ENCODE peak calls at places on chromosomes 16 and 17, in ten cellular contexts. One of them, this sample, is unnamed.

GRCh38 chr17:18257747-18258355 is 687 bp downstream of the FLII start:
- DNase-seq in fibroblast of mammary gland: peak; percentile 77
- DNase-seq in colonic mucosa: peak; percentile 87
- DNase-seq in GM13977: peak; percentile 84
- DNase-seq in psoas muscle: peak; percentile 94
- DNase-seq in GM20000: peak; percentile 83
- DNase-seq in HFF-Myc: no peak
- DNase-seq in BE2C: peak; percentile 41
- DNase-seq in MCF 10A: peak; percentile 78
- DNase-seq in thoracic aorta: peak; percentile 77
- DNase-seq in this sample: peak; percentile 93

GRCh38 chr17:67047382-67047781 is 3.0 kb downstream of the CACNG1 start:
- DNase-seq in fibroblast of mammary gland: no peak
- DNase-seq in colonic mucosa: no peak
- DNase-seq in GM13977: no peak
- DNase-seq in psoas muscle: no peak
- DNase-seq in GM20000: no peak
- DNase-seq in HFF-Myc: no peak
- DNase-seq in BE2C: no peak
- DNase-seq in MCF 10A: no peak
- DNase-seq in thoracic aorta: no peak
- DNase-seq in this sample: no peak

GRCh38 chr17:77723071-77723908 is 235.2 kb upstream of the TNRC6C start:
- DNase-seq in fibroblast of mammary gland: no peak
- DNase-seq in colonic mucosa: peak; percentile 13
- DNase-seq in GM13977: peak; percentile 5
- DNase-seq in psoas muscle: no peak
- DNase-seq in GM20000: no peak
- DNase-seq in HFF-Myc: no peak
- DNase-seq in BE2C: peak; percentile 45
- DNase-seq in MCF 10A: no peak
- DNase-seq in thoracic aorta: no peak
- DNase-seq in this sample: peak; percentile 53

GRCh38 chr16:25064967-25065366 is 46.6 kb upstream of the LCMT1 start:
- DNase-seq in fibroblast of mammary gland: no peak
- DNase-seq in colonic mucosa: no peak
- DNase-seq in GM13977: no peak
- DNase-seq in psoas muscle: no peak
- DNase-seq in GM20000: no peak
- DNase-seq in HFF-Myc: no peak
- DNase-seq in BE2C: no peak
- DNase-seq in MCF 10A: no peak
- DNase-seq in thoracic aorta: no peak
- DNase-seq in this sample: no peak

GRCh38 chr16:13926507-13926906 is 6.6 kb downstream of the ERCC4 start:
- DNase-seq in fibroblast of mammary gland: no peak
- DNase-seq in colonic mucosa: no peak
- DNase-seq in GM13977: no peak
- DNase-seq in psoas muscle: no peak
- DNase-seq in GM20000: no peak
- DNase-seq in HFF-Myc: no peak
- DNase-seq in BE2C: no peak
- DNase-seq in MCF 10A: no peak
- DNase-seq in thoracic aorta: no peak
- DNase-seq in this sample: no peak

GRCh38 chr17:72613411-72614292 is 478.8 kb downstream of the SLC39A11 start:
- DNase-seq in fibroblast of mammary gland: peak; percentile 72
- DNase-seq in colonic mucosa: no peak
- DNase-seq in GM13977: no peak
- DNase-seq in psoas muscle: no peak
- DNase-seq in GM20000: no peak
- DNase-seq in HFF-Myc: no peak
- DNase-seq in BE2C: no peak
- DNase-seq in MCF 10A: peak; percentile 80
- DNase-seq in thoracic aorta: no peak
- DNase-seq in this sample: no peak

GRCh38 chr16:51327001-51327400 is 175.9 kb upstream of the SALL1 start:
- DNase-seq in fibroblast of mammary gland: peak; percentile 93
- DNase-seq in colonic mucosa: no peak
- DNase-seq in GM13977: no peak
- DNase-seq in psoas muscle: no peak
- DNase-seq in GM20000: no peak
- DNase-seq in HFF-Myc: peak; percentile 33
- DNase-seq in BE2C: no peak
- DNase-seq in MCF 10A: peak; percentile 52
- DNase-seq in thoracic aorta: no peak
- DNase-seq in this sample: no peak

GRCh38 chr17:31674717-31675349 is 184.2 kb downstream of the COPRS start:
- DNase-seq in fibroblast of mammary gland: peak; percentile 77
- DNase-seq in colonic mucosa: no peak
- DNase-seq in GM13977: no peak
- DNase-seq in psoas muscle: no peak
- DNase-seq in GM20000: no peak
- DNase-seq in HFF-Myc: peak; percentile 38
- DNase-seq in BE2C: no peak
- DNase-seq in MCF 10A: peak; percentile 93
- DNase-seq in thoracic aorta: no peak
- DNase-seq in this sample: peak; percentile 68

GRCh38 chr17:77352441-77352840 is 211.7 kb downstream of the SEC14L1 start:
- DNase-seq in fibroblast of mammary gland: no peak
- DNase-seq in colonic mucosa: peak; percentile 15
- DNase-seq in GM13977: no peak
- DNase-seq in psoas muscle: no peak
- DNase-seq in GM20000: no peak
- DNase-seq in HFF-Myc: no peak
- DNase-seq in BE2C: no peak
- DNase-seq in MCF 10A: no peak
- DNase-seq in thoracic aorta: no peak
- DNase-seq in this sample: peak; percentile 8

GRCh38 chr17:78313735-78314648 is 45.9 kb downstream of the SOCS3 start:
- DNase-seq in fibroblast of mammary gland: peak; percentile 67
- DNase-seq in colonic mucosa: peak; percentile 93
- DNase-seq in GM13977: peak; percentile 84
- DNase-seq in psoas muscle: peak; percentile 78
- DNase-seq in GM20000: peak; percentile 90
- DNase-seq in HFF-Myc: no peak
- DNase-seq in BE2C: peak; percentile 69
- DNase-seq in MCF 10A: peak; percentile 92
- DNase-seq in thoracic aorta: no peak
- DNase-seq in this sample: no peak

GRCh38 chr17:74417178-74418045 is 14.5 kb upstream of the GPRC5C start:
- DNase-seq in fibroblast of mammary gland: peak; percentile 87
- DNase-seq in colonic mucosa: peak; percentile 71
- DNase-seq in GM13977: peak; percentile 70
- DNase-seq in psoas muscle: peak; percentile 64
- DNase-seq in GM20000: peak; percentile 71
- DNase-seq in HFF-Myc: no peak
- DNase-seq in BE2C: no peak
- DNase-seq in MCF 10A: peak; percentile 87
- DNase-seq in thoracic aorta: no peak
- DNase-seq in this sample: no peak

GRCh38 chr17:76529643-76530488 is 7.6 kb downstream of the CYGB start:
- DNase-seq in fibroblast of mammary gland: peak; percentile 96
- DNase-seq in colonic mucosa: peak; percentile 68
- DNase-seq in GM13977: no peak
- DNase-seq in psoas muscle: peak; percentile 94
- DNase-seq in GM20000: no peak
- DNase-seq in HFF-Myc: peak; percentile 75
- DNase-seq in BE2C: peak; percentile 68
- DNase-seq in MCF 10A: no peak
- DNase-seq in thoracic aorta: peak; percentile 24
- DNase-seq in this sample: peak; percentile 89

GRCh38 chr16:15464401-15465186 is 30.2 kb downstream of the BMERB1 start:
- DNase-seq in fibroblast of mammary gland: no peak
- DNase-seq in colonic mucosa: no peak
- DNase-seq in GM13977: no peak
- DNase-seq in psoas muscle: no peak
- DNase-seq in GM20000: no peak
- DNase-seq in HFF-Myc: no peak
- DNase-seq in BE2C: no peak
- DNase-seq in MCF 10A: no peak
- DNase-seq in thoracic aorta: no peak
- DNase-seq in this sample: no peak

GRCh38 chr16:15461376-15461775 is 27.0 kb downstream of the BMERB1 start:
- DNase-seq in fibroblast of mammary gland: no peak
- DNase-seq in colonic mucosa: no peak
- DNase-seq in GM13977: no peak
- DNase-seq in psoas muscle: no peak
- DNase-seq in GM20000: no peak
- DNase-seq in HFF-Myc: no peak
- DNase-seq in BE2C: no peak
- DNase-seq in MCF 10A: peak; percentile 20
- DNase-seq in thoracic aorta: no peak
- DNase-seq in this sample: no peak

GRCh38 chr16:15466131-15466530 is 31.7 kb downstream of the BMERB1 start:
- DNase-seq in fibroblast of mammary gland: no peak
- DNase-seq in colonic mucosa: no peak
- DNase-seq in GM13977: no peak
- DNase-seq in psoas muscle: no peak
- DNase-seq in GM20000: no peak
- DNase-seq in HFF-Myc: no peak
- DNase-seq in BE2C: no peak
- DNase-seq in MCF 10A: no peak
- DNase-seq in thoracic aorta: no peak
- DNase-seq in this sample: no peak

GRCh38 chr16:15466886-15467781 is 32.7 kb downstream of the BMERB1 start:
- DNase-seq in fibroblast of mammary gland: peak; percentile 37
- DNase-seq in colonic mucosa: no peak
- DNase-seq in GM13977: no peak
- DNase-seq in psoas muscle: no peak
- DNase-seq in GM20000: no peak
- DNase-seq in HFF-Myc: no peak
- DNase-seq in BE2C: no peak
- DNase-seq in MCF 10A: peak; percentile 42
- DNase-seq in thoracic aorta: no peak
- DNase-seq in this sample: no peak
- TF ChIP-seq CTCF in fibroblast of mammary gland: peak; percentile 31
- TF ChIP-seq CTCF in colonic mucosa: no peak
- TF ChIP-seq CTCF in GM13977: no peak
- TF ChIP-seq CTCF in psoas muscle: peak; percentile 43
- TF ChIP-seq CTCF in GM20000: no peak
- TF ChIP-seq CTCF in HFF-Myc: peak; percentile 7
- TF ChIP-seq CTCF in BE2C: peak; percentile 32
- TF ChIP-seq CTCF in MCF 10A: peak; percentile 36
- TF ChIP-seq CTCF in thoracic aorta: no peak
- TF ChIP-seq CTCF in this sample: no peak

GRCh38 chr17:7328840-7329359 is at the start of gene NEURL4:
- DNase-seq in fibroblast of mammary gland: no peak
- DNase-seq in colonic mucosa: no peak
- DNase-seq in GM13977: peak; percentile 57
- DNase-seq in psoas muscle: no peak
- DNase-seq in GM20000: peak; percentile 63
- DNase-seq in HFF-Myc: no peak
- DNase-seq in BE2C: no peak
- DNase-seq in MCF 10A: no peak
- DNase-seq in thoracic aorta: no peak
- DNase-seq in this sample: no peak
- TF ChIP-seq CTCF in fibroblast of mammary gland: no peak
- TF ChIP-seq CTCF in colonic mucosa: no peak
- TF ChIP-seq CTCF in GM13977: no peak
- TF ChIP-seq CTCF in psoas muscle: no peak
- TF ChIP-seq CTCF in GM20000: no peak
- TF ChIP-seq CTCF in HFF-Myc: peak; percentile 1
- TF ChIP-seq CTCF in BE2C: no peak
- TF ChIP-seq CTCF in MCF 10A: no peak
- TF ChIP-seq CTCF in thoracic aorta: no peak
- TF ChIP-seq CTCF in this sample: no peak

GRCh38 chr17:4314179-4314578 is 50.4 kb upstream of the ANKFY1 start:
- DNase-seq in fibroblast of mammary gland: no peak
- DNase-seq in colonic mucosa: no peak
- DNase-seq in GM13977: no peak
- DNase-seq in psoas muscle: no peak
- DNase-seq in GM20000: no peak
- DNase-seq in HFF-Myc: no peak
- DNase-seq in BE2C: no peak
- DNase-seq in MCF 10A: no peak
- DNase-seq in thoracic aorta: no peak
- DNase-seq in this sample: no peak

GRCh38 chr17:4313482-4314114 is 49.8 kb upstream of the ANKFY1 start:
- DNase-seq in fibroblast of mammary gland: peak; percentile 12
- DNase-seq in colonic mucosa: no peak
- DNase-seq in GM13977: no peak
- DNase-seq in psoas muscle: no peak
- DNase-seq in GM20000: no peak
- DNase-seq in HFF-Myc: no peak
- DNase-seq in BE2C: no peak
- DNase-seq in MCF 10A: no peak
- DNase-seq in thoracic aorta: no peak
- DNase-seq in this sample: no peak

GRCh38 chr17:4317648-4318047 is 48.8 kb downstream of the UBE2G1 start:
- DNase-seq in fibroblast of mammary gland: no peak
- DNase-seq in colonic mucosa: no peak
- DNase-seq in GM13977: no peak
- DNase-seq in psoas muscle: no peak
- DNase-seq in GM20000: no peak
- DNase-seq in HFF-Myc: no peak
- DNase-seq in BE2C: no peak
- DNase-seq in MCF 10A: no peak
- DNase-seq in thoracic aorta: no peak
- DNase-seq in this sample: no peak

GRCh38 chr17:4316648-4317047 is 49.8 kb downstream of the UBE2G1 start:
- DNase-seq in fibroblast of mammary gland: no peak
- DNase-seq in colonic mucosa: no peak
- DNase-seq in GM13977: no peak
- DNase-seq in psoas muscle: no peak
- DNase-seq in GM20000: no peak
- DNase-seq in HFF-Myc: no peak
- DNase-seq in BE2C: no peak
- DNase-seq in MCF 10A: no peak
- DNase-seq in thoracic aorta: no peak
- DNase-seq in this sample: no peak

DNA sequence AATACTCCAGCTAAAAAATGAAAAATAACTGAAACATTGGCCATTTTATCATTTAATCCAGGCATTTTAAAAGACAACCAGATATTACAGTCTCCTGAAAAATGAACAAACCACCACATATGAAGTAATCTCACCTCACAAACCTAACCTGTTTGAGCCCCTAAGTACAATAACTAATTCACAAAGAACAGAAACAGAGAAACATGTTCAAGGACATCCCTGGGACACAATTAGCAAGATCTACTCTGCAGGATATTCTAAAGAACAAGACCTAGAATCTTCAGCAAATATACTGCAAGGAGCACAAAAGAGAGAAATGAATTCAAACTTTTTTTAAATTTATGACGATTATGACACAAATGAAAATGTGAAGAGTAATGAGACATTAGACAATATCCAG is 50.8 kb upstream of the ANKFY1 start:
- DNase-seq in fibroblast of mammary gland: no peak
- DNase-seq in colonic mucosa: no peak
- DNase-seq in GM13977: no peak
- DNase-seq in psoas muscle: no peak
- DNase-seq in GM20000: no peak
- DNase-seq in HFF-Myc: no peak
- DNase-seq in BE2C: no peak
- DNase-seq in MCF 10A: no peak
- DNase-seq in thoracic aorta: no peak
- DNase-seq in this sample: no peak
- TF ChIP-seq CTCF in fibroblast of mammary gland: no peak
- TF ChIP-seq CTCF in colonic mucosa: no peak
- TF ChIP-seq CTCF in GM13977: no peak
- TF ChIP-seq CTCF in psoas muscle: no peak
- TF ChIP-seq CTCF in GM20000: no peak
- TF ChIP-seq CTCF in HFF-Myc: no peak
- TF ChIP-seq CTCF in BE2C: no peak
- TF ChIP-seq CTCF in MCF 10A: no peak
- TF ChIP-seq CTCF in thoracic aorta: no peak
- TF ChIP-seq CTCF in this sample: no peak

GRCh38 chr17:29686998-29687397 is 64.3 kb upstream of the CORO6 start:
- DNase-seq in fibroblast of mammary gland: no peak
- DNase-seq in colonic mucosa: no peak
- DNase-seq in GM13977: no peak
- DNase-seq in psoas muscle: no peak
- DNase-seq in GM20000: no peak
- DNase-seq in HFF-Myc: no peak
- DNase-seq in BE2C: no peak
- DNase-seq in MCF 10A: no peak
- DNase-seq in thoracic aorta: no peak
- DNase-seq in this sample: no peak
- TF ChIP-seq CTCF in fibroblast of mammary gland: no peak
- TF ChIP-seq CTCF in colonic mucosa: no peak
- TF ChIP-seq CTCF in GM13977: no peak
- TF ChIP-seq CTCF in psoas muscle: no peak
- TF ChIP-seq CTCF in GM20000: no peak
- TF ChIP-seq CTCF in HFF-Myc: no peak
- TF ChIP-seq CTCF in BE2C: no peak
- TF ChIP-seq CTCF in MCF 10A: no peak
- TF ChIP-seq CTCF in thoracic aorta: no peak
- TF ChIP-seq CTCF in this sample: no peak